ENCODE peak calls at places on chromosome 19, in five cellular contexts. L is A549, M is H1, O is HepG2, A is K562. B is an unnamed sample.

GRCh38 chr19:14056069-14056666 is 5.7 kb downstream of the PALM3 start:
- DNase-seq in L (no peak), M (no peak), O (no peak), A (no peak), B (no peak)

GRCh38 chr19:41172297-41173164 is 20.5 kb upstream of the CYP2S1 start:
- DNase-seq in L (no peak), M (no peak), O (no peak), A (no peak), B (no peak)

GRCh38 chr19:34375598-34375997 is 10.6 kb downstream of the GPI start:
- DNase-seq in L (no peak), M (no peak), O (no peak), A (no peak), B (peak; percentile 6)

GRCh38 chr19:29662604-29663404 is 2.5 kb upstream of the PLEKHF1 start:
- DNase-seq in L (peak; percentile 33), M (no peak), O (no peak), A (peak; percentile 46), B (peak; percentile 94)

GRCh38 chr19:29690842-29691241 is 24.2 kb downstream of the C19orf12 start:
- DNase-seq in L (peak; percentile 83), M (peak; percentile 58), O (peak; percentile 67), A (peak; percentile 82), B (peak; percentile 49)

GRCh38 chr19:34961775-34962174 is 2.3 kb downstream of the ZNF792 start:
- DNase-seq in L (no peak), M (no peak), O (no peak), A (no peak), B (no peak)

GRCh38 chr19:11659612-11660011 is 62.3 kb downstream of the ZNF627 start:
- DNase-seq in L (no peak), M (no peak), O (peak; percentile 15), A (peak; percentile 47), B (peak; percentile 12)

GRCh38 chr19:13154241-13154778 is 4.1 kb downstream of the IER2 start:
- DNase-seq in L (peak; percentile 65), M (peak; percentile 53), O (peak; percentile 65), A (peak; percentile 60), B (peak; percentile 95)

GRCh38 chr19:55483681-55484361 is 1.2 kb upstream of the NAT14 start:
- DNase-seq in L (no peak), M (peak; percentile 59), O (no peak), A (no peak), B (no peak)

GRCh38 chr19:14265285-14266036 is 59.5 kb upstream of the ADGRL1 start:
- DNase-seq in L (no peak), M (peak; percentile 75), O (no peak), A (peak; percentile 8), B (no peak)

GRCh38 chr19:29371766-29372415 is 153.9 kb upstream of the VSTM2B start:
- DNase-seq in L (no peak), M (peak; percentile 28), O (no peak), A (no peak), B (no peak)

GRCh38 chr19:15025237-15025636 is 24.0 kb upstream of the CASP14 start:
- DNase-seq in L (peak; percentile 23), M (no peak), O (peak; percentile 24), A (peak; percentile 22), B (no peak)

GRCh38 chr19:14103310-14103709 is 12.8 kb upstream of the SAMD1 start:
- DNase-seq in L (no peak), M (no peak), O (no peak), A (no peak), B (no peak)

GRCh38 chr19:38644719-38645118 is 2.7 kb upstream of the ACTN4 start:
- DNase-seq in L (peak; percentile 81), M (no peak), O (no peak), A (no peak), B (no peak)

GRCh38 chr19:34224996-34225658 is 29.2 kb upstream of the GARRE1 start:
- DNase-seq in L (no peak), M (no peak), O (no peak), A (no peak), B (peak; percentile 70)

GRCh38 chr19:35517342-35517741 is 3.9 kb upstream of the DMKN start:
- DNase-seq in L (no peak), M (no peak), O (no peak), A (no peak), B (no peak)

GRCh38 chr19:39936622-39937021 is 2.2 kb upstream of the FCGBP start:
- DNase-seq in L (no peak), M (no peak), O (no peak), A (no peak), B (no peak)

GRCh38 chr19:15015946-15016542 is 33.2 kb upstream of the CASP14 start:
- DNase-seq in L (no peak), M (no peak), O (peak; percentile 14), A (peak; percentile 69), B (no peak)

GRCh38 chr19:34124828-34125227 is 47.5 kb upstream of the LSM14A start:
- DNase-seq in L (peak; percentile 39), M (no peak), O (peak; percentile 24), A (no peak), B (no peak)

GRCh38 chr19:29640231-29640630 is 25.0 kb upstream of the PLEKHF1 start:
- DNase-seq in L (no peak), M (no peak), O (no peak), A (no peak), B (no peak)

GRCh38 chr19:33285441-33285927 is 16.9 kb downstream of the CEBPA start:
- DNase-seq in L (no peak), M (no peak), O (peak; percentile 58), A (no peak), B (no peak)

GRCh38 chr19:34345934-34346333 is 19.1 kb upstream of the GPI start:
- DNase-seq in L (peak; percentile 81), M (peak; percentile 93), O (peak; percentile 63), A (peak; percentile 87), B (peak; percentile 63)

GRCh38 chr19:6725513-6726231 is 5.2 kb upstream of the C3 start:
- DNase-seq in L (no peak), M (no peak), O (peak; percentile 88), A (no peak), B (no peak)

DNA sequence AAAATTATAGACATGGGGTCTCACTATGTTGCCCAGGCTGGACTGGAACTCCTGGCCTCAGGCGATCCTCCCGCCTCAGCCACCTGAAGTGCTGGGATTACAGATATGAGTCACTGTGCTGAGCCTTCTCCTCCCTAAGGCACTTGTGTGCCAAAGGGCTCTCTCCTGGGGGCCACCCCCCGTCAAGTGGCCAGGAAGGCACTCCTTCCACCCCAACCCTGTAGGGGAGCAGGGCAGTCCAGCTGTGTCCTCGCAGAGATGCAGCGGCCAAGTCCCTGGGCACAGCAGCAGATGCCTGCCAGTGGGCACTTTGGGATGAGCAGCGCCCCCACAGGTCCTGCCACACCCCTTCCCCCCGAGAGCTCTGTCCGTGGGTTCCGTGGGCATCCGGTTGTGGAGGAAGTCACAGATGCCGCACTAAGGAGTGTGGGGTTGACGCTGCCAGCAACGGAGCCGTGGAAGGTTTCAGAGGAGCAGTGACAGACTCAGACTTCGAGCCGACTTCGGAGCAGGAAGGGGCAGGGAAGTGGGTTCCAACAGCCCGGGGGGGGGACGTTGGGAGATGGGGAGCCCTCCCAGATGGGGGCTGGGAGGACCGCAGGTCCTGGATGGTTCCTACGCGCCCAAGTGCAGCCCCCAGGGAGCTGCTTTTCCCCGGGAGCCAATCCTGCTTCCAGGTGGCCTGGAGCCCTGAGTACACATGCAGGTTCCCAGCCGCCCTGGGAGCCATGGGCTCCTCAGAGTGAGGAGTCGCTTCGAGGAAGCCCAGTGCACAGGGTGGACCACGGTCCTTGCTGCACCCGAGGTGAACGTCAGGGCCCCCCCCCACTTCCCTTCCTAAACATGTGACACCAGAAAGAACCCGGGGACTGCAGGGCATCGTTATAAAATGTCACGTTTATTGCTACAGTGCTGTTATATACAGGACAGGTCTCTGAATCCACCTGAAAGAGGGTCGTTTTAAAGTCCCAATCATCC is 3.4 kb upstream of the UQCR11 start:
- DNase-seq in L (no peak), M (no peak), O (no peak), A (no peak), B (no peak)
- TF ChIP-seq MAFK in L (no peak), M (no peak), O (no peak), A (no peak), B (no peak)

DNA sequence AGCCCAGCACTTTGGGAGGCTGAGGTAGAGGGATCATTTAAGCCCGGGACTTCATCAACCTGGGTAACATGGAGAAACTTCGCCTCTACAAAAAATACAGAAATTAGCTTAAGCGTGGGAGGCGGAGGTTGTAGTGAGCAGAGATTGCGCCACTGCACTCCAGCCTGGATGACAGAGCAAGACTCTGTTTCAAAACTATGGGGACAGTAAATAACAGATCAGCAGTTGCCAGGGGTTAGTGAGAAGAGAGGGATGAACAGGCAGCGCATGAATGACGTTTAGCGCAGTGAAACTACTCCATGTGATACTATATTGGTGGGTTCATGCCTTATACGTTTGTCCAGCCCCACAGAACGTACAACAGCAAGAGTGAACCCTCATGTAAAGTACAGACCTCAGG is 7.1 kb upstream of the ICAM3 start:
- DNase-seq in L (no peak), M (no peak), O (peak; percentile 74), A (no peak), B (peak; percentile 25)
- TF ChIP-seq MAFK in L (no peak), M (no peak), O (peak; percentile 5), A (peak; percentile 41), B (no peak)

DNA sequence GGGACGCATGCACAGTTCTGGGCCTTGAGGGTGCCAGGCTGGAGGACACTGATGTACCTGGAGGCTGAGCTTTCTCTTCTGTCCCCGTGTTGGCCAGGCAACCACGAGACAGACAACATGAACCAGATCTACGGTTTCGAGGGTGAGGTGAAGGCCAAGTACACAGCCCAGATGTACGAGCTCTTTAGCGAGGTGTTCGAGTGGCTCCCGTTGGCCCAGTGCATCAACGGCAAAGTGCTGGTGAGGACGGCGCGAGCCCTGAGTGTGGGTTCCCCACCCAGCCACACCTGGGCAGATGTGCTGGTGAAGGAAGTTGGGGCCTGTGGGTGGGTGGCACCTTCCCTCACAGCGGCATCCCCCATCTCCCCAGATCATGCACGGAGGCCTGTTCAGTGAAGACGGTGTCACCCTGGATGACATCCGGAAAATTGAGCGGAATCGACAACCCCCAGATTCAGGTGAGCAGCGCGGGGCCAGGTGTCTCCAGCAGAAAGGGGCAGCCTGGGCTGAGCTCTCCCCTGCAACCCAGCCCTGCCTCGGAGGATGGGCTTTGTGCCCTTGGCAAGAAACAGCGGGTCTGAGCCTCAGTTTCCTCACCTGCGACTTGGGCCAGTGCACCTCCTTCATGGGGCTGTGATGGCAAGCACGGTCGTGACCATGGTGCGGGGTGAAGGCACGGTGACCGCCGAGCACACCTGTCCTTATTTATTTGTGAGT is 26.2 kb downstream of the CCDC8 start:
- DNase-seq in L (no peak), M (no peak), O (no peak), A (no peak), B (no peak)
- TF ChIP-seq MAFK in L (no peak), M (no peak), O (no peak), A (no peak), B (no peak)

DNA sequence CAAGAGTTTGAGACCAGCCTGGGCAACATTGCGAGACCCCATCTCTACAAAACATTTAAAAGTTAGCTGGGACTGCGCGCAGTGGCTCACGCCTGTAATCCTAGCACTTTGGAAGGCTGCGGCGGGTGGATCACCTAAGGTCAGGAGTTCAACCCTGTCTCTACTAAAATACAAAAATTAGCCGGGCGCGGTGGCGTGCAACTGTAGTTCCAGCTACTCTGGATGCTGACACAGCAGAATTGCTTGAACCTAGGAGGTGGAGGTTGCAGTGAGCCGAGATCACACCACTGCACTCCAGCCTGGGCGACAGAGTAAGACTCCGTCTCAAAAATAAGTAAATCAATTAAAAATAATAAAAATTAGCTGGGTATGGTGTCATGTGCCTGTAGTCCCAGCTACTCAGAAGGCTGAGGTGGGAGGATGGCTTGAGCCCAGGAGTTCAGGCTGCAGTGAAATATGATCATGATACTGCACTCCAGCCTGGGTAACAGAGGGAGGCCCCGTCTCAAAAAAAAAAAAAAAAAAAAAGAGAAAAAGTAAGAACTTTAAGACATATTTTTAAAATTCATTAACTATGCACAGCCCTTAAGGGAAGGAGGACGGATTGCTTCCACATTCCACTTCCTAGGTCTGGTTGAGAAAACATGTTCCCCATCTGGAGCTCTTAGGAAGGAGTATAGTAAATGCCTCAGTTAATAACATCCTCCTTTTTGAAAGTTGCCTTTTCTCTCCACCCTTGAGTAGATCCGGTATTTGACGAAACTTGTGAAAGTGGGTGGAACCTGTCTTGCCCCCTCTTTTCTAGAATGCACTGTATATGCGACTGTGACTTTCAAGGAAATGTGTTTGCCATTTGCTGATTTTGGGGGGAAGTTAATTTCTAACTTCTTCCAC is 26.1 kb downstream of the EXOC3L2 start:
- DNase-seq in L (no peak), M (no peak), O (no peak), A (peak; percentile 2), B (no peak)
- TF ChIP-seq MAFK in L (peak; percentile 94), M (peak; percentile 50), O (peak; percentile 92), A (peak; percentile 96), B (peak; percentile 88)

B was measured in IMR-90.